ENCODE peak calls at places on chromosomes 1 and 21, in ten cellular contexts. Y is Peyer's patch, Q is lower leg skin, Z is H1, P is ovary, V is thyroid gland, R is transverse colon, H is GM12892, U is IMR-90, S is endothelial cell of umbilical vein. N is an unnamed sample.

GRCh38 chr1:1236176-1236763 is 4.2 kb downstream of the B3GALT6 start:
- DNase-seq in Y (no peak), H (no peak), R (no peak), V (no peak), U (no peak), Q (no peak), P (no peak), S (no peak), Z (no peak), N (no peak)

GRCh38 chr1:43994794-43995790 is 3.7 kb downstream of the CCDC24 start:
- DNase-seq in P (no peak), Y (no peak), H (no peak), U (no peak), R (peak), Z (peak), S (no peak), V (no peak), Q (no peak), N (no peak)

GRCh38 chr1:94953107-94953506 is 26.2 kb upstream of the CNN3 start:
- DNase-seq in U (no peak), Z (no peak), S (no peak), Q (no peak), Y (no peak), R (no peak), P (no peak), H (no peak), V (no peak), N (no peak)

GRCh38 chr1:78676347-78676982 is 26.8 kb downstream of the IFI44 start:
- DNase-seq in Z (no peak), V (peak), H (no peak), U (peak), R (peak), S (peak), Y (peak), Q (no peak), P (peak), N (peak)

GRCh38 chr1:111236379-111236778 is 8.9 kb downstream of the CHI3L2 start:
- DNase-seq in Q (no peak), H (no peak), S (no peak), Y (no peak), U (no peak), V (no peak), P (no peak), R (no peak), Z (no peak), N (no peak)

GRCh38 chr1:81432089-81432488 is 368.6 kb upstream of the ADGRL2 start:
- DNase-seq in R (no peak), H (no peak), Q (no peak), P (no peak), V (no peak), U (no peak), Z (no peak), S (no peak), Y (no peak), N (no peak)

GRCh38 chr1:101235696-101236545 is 898 bp upstream of the S1PR1 start:
- DNase-seq in S (peak), H (peak), Q (peak), P (peak), U (peak), R (no peak), V (peak), Y (peak), Z (no peak), N (peak)

GRCh38 chr1:237890416-237890815 is 306 bp downstream of the ZP4 start:
- DNase-seq in S (no peak), Q (no peak), Y (no peak), P (no peak), U (no peak), Z (no peak), R (no peak), V (no peak), H (no peak), N (no peak)

GRCh38 chr1:238465449-238465848 is 574.7 kb upstream of the ZP4 start:
- DNase-seq in P (no peak), V (no peak), H (no peak), Z (no peak), Y (no peak), Q (no peak), S (no peak), R (no peak), U (peak), N (no peak)

GRCh38 chr1:27591622-27592021 is 12.3 kb downstream of the AHDC1 start:
- DNase-seq in Q (no peak), Y (no peak), V (no peak), U (peak), R (no peak), Z (no peak), S (no peak), P (peak), H (no peak), N (no peak)

GRCh38 chr1:2824999-2825398 is 23.5 kb upstream of the TTC34 start:
- DNase-seq in H (no peak), Y (no peak), Z (no peak), U (no peak), V (no peak), R (no peak), P (no peak), Q (no peak), S (no peak), N (no peak)

GRCh38 chr1:40845895-40846294 is 16.3 kb downstream of the CITED4 start:
- DNase-seq in S (no peak), V (no peak), R (no peak), Q (no peak), Y (no peak), H (no peak), Z (no peak), P (no peak), U (no peak), N (no peak)

GRCh38 chr21:36483095-36483494 is 3.2 kb upstream of the CLDN14 start:
- DNase-seq in V (no peak), Q (no peak), U (no peak), H (no peak), S (no peak), P (no peak), Z (no peak), Y (no peak), R (no peak), N (no peak)

GRCh38 chr1:197787056-197787455 is 11.8 kb upstream of the DENND1B start:
- DNase-seq in Q (no peak), Y (no peak), S (no peak), Z (no peak), H (no peak), U (peak), R (no peak), V (no peak), P (no peak), N (no peak)

GRCh38 chr1:205042911-205043806 is at the start of gene CNTN2:
- DNase-seq in Q (no peak), Z (no peak), Y (no peak), S (no peak), V (no peak), U (no peak), R (no peak), P (no peak), H (no peak), N (no peak)

GRCh38 chr1:4367230-4367629 is 287.2 kb upstream of the AJAP1 start:
- DNase-seq in V (no peak), R (no peak), P (no peak), U (no peak), H (no peak), Y (no peak), Z (no peak), Q (no peak), S (no peak), N (no peak)

GRCh38 chr1:246372502-246372901 is 134.6 kb downstream of the SMYD3 start:
- DNase-seq in V (no peak), R (no peak), Q (no peak), Y (no peak), S (no peak), P (peak), U (no peak), Z (no peak), H (no peak), N (no peak)

GRCh38 chr1:71307451-71307850 is 226.6 kb upstream of the ZRANB2 start:
- DNase-seq in U (peak), Q (no peak), Z (no peak), R (peak), V (no peak), Y (no peak), P (no peak), H (no peak), S (peak), N (no peak)

GRCh38 chr1:7856345-7856744 is 3.5 kb upstream of the UTS2 start:
- DNase-seq in Q (no peak), S (no peak), H (no peak), U (no peak), Y (no peak), Z (no peak), P (no peak), V (peak), R (no peak), N (no peak)

DNA sequence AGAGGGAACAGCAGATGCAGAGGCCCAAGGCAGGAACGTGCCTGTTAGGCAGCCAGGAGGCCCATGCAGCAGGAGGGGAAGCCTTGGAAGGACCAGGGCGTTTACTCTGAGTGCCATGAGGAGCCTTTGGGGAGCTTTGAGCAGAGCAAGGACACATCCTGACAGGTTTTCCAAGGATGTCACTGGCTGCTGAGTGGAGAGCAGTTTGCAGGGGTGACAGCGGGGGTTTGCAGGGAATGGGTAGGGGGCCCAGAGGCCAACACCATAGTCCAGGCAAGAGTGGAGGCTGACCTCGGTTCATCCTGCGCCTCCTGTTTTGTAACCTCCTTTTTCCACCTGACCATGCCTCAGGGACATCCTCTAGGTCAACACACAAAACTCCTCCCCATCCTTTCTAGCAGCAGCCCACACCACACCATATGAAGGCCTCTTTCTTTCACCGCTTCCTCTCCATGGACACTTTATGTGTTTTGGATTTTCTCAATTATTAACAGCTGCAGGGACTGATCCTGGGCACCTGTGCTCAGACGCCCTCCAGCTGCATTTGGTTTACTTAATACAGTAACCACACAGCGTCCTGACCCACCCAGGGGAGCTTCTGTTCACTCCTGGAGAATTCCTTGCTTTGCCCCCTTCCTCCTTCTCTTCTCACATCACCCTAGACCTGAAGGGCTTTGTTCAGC is 528.5 kb downstream of the MATN1 start:
- DNase-seq in Q (no peak), U (no peak), R (no peak), Y (no peak), V (no peak), S (no peak), Z (no peak), P (no peak), H (no peak), N (no peak)
- TF ChIP-seq POLR2A in Q (no peak), U (no peak), R (no peak), Y (no peak), V (no peak), S (no peak), Z (no peak), P (no peak), H (no peak), N (no peak)

GRCh38 chr1:33349778-33350610 is 29.1 kb upstream of the A3GALT2 start:
- DNase-seq in U (peak), S (peak), V (peak), Y (peak), Z (no peak), Q (peak), R (peak), H (peak), P (peak), N (peak)
- TF ChIP-seq POLR2A in U (peak), S (peak), V (no peak), Y (peak), Z (no peak), Q (no peak), R (peak), H (peak), P (peak), N (peak)

GRCh38 chr1:15151871-15152270 is 1.7 kb upstream of the TMEM51 start:
- DNase-seq in S (no peak), Y (no peak), Z (no peak), P (no peak), V (no peak), U (no peak), R (no peak), Q (no peak), H (no peak), N (no peak)

GRCh38 chr1:15151377-15151806 is 2.2 kb upstream of the TMEM51 start:
- DNase-seq in Q (no peak), S (no peak), Z (no peak), P (no peak), R (no peak), V (no peak), H (no peak), U (no peak), Y (no peak), N (no peak)

GRCh38 chr1:15153842-15154479 is 414 bp downstream of the TMEM51 start:
- DNase-seq in Z (no peak), U (peak), H (peak), Q (peak), Y (peak), V (peak), S (peak), R (peak), P (peak), N (peak)

GRCh38 chr1:15153184-15153841 is at the start of gene TMEM51:
- DNase-seq in H (no peak), S (peak), Q (peak), Y (peak), R (peak), V (peak), U (peak), P (peak), Z (peak), N (peak)

DNA sequence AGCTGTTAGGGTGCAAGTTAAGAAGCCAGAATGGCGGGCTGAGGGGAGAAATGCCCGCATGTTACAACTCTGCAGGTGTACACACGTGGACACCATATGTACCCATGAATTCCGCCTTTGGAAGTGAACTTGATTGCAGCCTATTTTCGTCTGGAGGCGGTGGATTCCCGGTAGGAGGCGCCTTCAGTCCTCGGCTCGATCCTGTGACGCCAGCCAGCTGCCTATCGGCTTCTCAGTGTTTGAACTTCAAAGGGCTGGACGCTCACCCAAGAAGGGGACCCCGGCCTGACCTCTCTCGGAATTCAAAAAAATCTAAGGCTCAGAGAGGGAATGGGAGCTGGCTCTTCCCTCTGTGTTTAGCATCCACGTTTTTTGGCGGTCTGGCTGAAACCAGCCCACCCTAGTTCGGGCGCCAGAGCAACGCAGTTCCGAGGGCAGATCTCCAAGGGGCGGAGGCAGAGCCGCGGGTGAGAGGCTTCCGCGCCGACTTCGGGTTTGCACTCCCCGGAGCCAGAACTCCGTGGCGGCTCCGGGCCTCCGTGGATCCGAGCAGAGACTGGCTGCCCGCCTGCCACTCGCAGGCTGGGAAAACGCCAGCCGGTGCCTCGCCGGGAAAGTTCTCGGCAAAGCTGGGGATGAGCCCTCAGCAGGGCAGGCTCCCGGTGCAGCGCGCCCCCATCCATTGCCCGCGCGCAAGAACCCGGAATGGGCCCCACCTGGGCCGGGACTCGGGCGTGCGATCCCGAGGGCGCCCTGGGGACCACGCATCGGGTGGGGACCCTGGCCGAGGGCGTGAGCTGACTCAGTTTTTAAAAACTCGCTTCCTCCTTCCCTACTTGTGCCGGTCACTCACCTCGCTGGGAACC is 996 bp upstream of the TMEM51 start:
- DNase-seq in Q (peak), S (peak), P (peak), U (peak), Z (no peak), H (no peak), Y (peak), R (peak), V (peak), N (no peak)
- TF ChIP-seq POLR2A in Q (no peak), S (no peak), P (peak), U (peak), Z (no peak), H (no peak), Y (peak), R (peak), V (no peak), N (no peak)

GRCh38 chr1:21596179-21596578 is 73.0 kb downstream of the RAP1GAP start:
- DNase-seq in H (no peak), P (no peak), V (no peak), S (no peak), Q (no peak), U (no peak), Y (no peak), R (no peak), Z (no peak), N (no peak)

GRCh38 chr1:21593231-21593630 is 75.9 kb downstream of the RAP1GAP start:
- DNase-seq in Q (no peak), Z (no peak), H (no peak), S (no peak), R (no peak), P (no peak), U (no peak), V (no peak), Y (no peak), N (no peak)

GRCh38 chr1:21594495-21594894 is 74.7 kb downstream of the RAP1GAP start:
- DNase-seq in Y (no peak), P (no peak), R (no peak), H (no peak), U (no peak), V (no peak), Z (no peak), S (no peak), Q (no peak), N (no peak)

GRCh38 chr1:21596628-21597027 is 72.5 kb downstream of the RAP1GAP start:
- DNase-seq in P (no peak), H (no peak), R (no peak), U (no peak), Y (no peak), Z (no peak), S (no peak), V (no peak), Q (no peak), N (no peak)

GRCh38 chr1:21594935-21595897 is 73.9 kb downstream of the RAP1GAP start:
- DNase-seq in Q (no peak), V (peak), Y (peak), Z (no peak), U (peak), P (peak), S (peak), H (peak), R (peak), N (peak)
- TF ChIP-seq POLR2A in Q (no peak), V (no peak), Y (no peak), Z (no peak), U (no peak), P (no peak), S (no peak), H (no peak), R (no peak), N (no peak)

DNA sequence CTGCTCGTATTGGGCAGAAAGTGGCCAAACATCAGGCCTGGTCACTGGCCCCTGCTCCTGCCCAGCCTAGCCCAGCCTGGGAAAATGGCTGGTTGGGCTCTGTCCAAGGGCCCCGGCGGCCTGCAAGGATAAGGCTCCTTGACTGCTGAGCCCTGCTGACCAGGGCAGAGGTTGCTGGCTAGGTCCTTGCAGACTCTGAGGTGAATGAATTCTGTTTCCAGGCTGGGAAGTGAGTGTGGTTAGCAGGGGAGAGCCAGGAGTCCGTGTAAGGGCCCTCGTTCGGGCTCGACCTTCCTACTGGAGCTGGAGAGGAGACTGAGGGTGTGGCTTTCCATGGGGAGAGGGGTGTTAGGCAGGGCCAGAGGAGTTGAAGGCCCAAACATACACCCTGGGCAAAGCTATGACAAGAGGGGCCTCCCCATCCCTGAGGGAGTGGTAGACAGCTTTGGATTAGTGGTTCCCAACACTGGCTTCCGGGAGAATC is 20.6 kb downstream of the CSF1 start:
- DNase-seq in Y (peak), P (peak), Q (peak), U (peak), R (peak), V (peak), S (peak), H (no peak), Z (peak), N (no peak)
- TF ChIP-seq POLR2A in Y (no peak), P (no peak), Q (no peak), U (no peak), R (no peak), V (no peak), S (no peak), H (no peak), Z (peak), N (no peak)

DNA sequence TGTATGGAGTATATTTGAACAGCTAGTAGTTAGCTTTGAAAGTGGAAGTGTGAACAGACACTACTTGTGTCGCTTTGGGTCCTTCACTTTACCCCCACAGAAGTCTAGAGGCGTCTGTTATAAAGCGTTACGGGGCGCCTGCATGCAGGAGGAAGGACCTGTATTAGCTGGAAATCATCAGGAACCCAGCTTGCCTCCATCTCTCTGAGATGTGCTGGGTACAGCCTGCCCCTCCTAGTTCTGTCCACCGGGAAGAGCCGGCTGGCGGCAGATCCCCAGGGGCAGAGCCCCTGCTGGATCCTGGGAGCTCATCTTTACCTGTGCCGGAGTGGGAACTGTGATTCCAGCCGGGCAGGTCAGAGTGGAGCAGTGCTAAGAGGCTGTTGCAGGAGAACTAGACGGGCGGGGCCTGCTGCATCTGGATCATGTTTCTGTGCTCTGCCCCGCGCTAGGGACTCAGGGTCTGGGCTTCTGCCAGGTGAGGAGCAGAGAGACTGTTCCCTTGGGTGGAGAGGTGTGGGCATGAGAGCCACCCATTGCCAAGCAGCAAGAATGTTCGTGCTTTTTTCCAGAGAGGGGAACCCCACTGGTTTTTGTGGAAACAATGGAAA is 22.3 kb upstream of the SPSB1 start:
- DNase-seq in V (peak), Z (no peak), H (no peak), R (no peak), S (no peak), Q (no peak), U (no peak), Y (no peak), P (no peak), N (no peak)
- TF ChIP-seq POLR2A in V (no peak), Z (no peak), H (no peak), R (no peak), S (no peak), Q (no peak), U (no peak), Y (no peak), P (no peak), N (no peak)

DNA sequence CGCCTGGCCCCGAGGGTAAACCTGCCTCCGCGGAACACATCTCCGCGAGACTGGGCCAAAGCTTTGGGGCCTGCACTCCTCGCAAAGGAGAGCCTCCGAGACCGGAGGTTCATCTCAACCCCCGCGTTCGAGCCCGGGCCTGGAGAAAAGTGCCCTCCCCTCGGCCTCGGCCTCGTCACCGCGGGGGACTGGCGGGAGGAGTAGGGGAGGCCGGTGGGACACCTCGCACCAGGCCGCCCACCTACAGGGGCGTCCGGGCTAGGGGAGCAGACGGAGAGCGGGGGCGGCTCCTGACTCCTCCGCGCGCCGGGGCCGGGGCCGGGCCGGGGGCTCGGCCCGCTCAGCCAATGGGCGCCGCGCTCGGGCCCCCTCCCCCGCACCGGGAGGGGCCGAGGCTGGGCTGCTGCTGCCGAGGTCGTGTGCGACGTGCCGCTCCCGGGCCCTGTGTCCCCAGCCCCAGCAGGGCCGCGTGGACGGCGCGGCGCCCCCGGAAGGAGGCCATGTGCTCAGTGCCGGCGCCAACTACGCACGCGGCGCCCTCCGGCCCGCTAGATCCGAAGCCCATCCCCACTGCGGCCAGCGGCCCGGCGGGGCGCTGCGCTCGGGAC is 684 bp downstream of the SLC2A1 start:
- DNase-seq in V (peak), Y (peak), H (peak), Z (no peak), R (peak), S (peak), Q (peak), P (peak), U (peak), N (peak)
- TF ChIP-seq POLR2A in V (no peak), Y (no peak), H (no peak), Z (no peak), R (no peak), S (no peak), Q (no peak), P (no peak), U (no peak), N (no peak)

N was measured in GM12891.